ENCODE peak calls at places on chromosomes 1 and 21, in four cellular contexts. Q is K562, C is GM12878, W is HepG2. Y is an unnamed sample.

GRCh38 chr1:236147521-236148470 is 5.5 kb downstream of the GPR137B start:
- DNase-seq in Q (no peak), C (no peak), W (no peak), Y (no peak)

GRCh38 chr1:221117548-221117951 is 238.3 kb downstream of the HLX start:
- DNase-seq in Q (no peak), C (no peak), W (no peak), Y (no peak)

GRCh38 chr1:33350611-33351280 is 29.8 kb upstream of the A3GALT2 start:
- DNase-seq in Q (no peak), C (no peak), W (no peak), Y (no peak)

GRCh38 chr21:36783612-36784383 is 84.9 kb downstream of the SIM2 start:
- DNase-seq in Q (no peak), C (no peak), W (peak), Y (no peak)

GRCh38 chr1:15141933-15142647 is 11.5 kb upstream of the TMEM51 start:
- DNase-seq in Q (no peak), C (no peak), W (no peak), Y (no peak)

GRCh38 chr1:58156124-58156468 is 390.4 kb downstream of the OMA1 start:
- DNase-seq in Q (no peak), C (peak), W (no peak), Y (no peak)

GRCh38 chr21:42002421-42002958 is 7.7 kb downstream of the ZBTB21 start:
- DNase-seq in Q (no peak), C (peak), W (no peak), Y (no peak)

GRCh38 chr1:205577874-205578658 is 53.7 kb downstream of the ELK4 start:
- DNase-seq in Q (no peak), C (no peak), W (no peak), Y (no peak)

GRCh38 chr1:168148916-168149315 is 12.2 kb upstream of the GPR161 start:
- DNase-seq in Q (no peak), C (peak), W (no peak), Y (no peak)

GRCh38 chr1:47663286-47663685 is 225.4 kb downstream of the FOXD2 start:
- DNase-seq in Q (no peak), C (no peak), W (no peak), Y (no peak)

GRCh38 chr1:202107321-202107761 is 15.4 kb upstream of the GPR37L1 start:
- DNase-seq in Q (no peak), C (no peak), W (no peak), Y (no peak)

GRCh38 chr1:107593436-107594209 is 371.4 kb downstream of the VAV3 start:
- DNase-seq in Q (no peak), C (no peak), W (no peak), Y (no peak)

GRCh38 chr1:38173157-38173831 is 126.7 kb upstream of the POU3F1 start:
- DNase-seq in Q (no peak), C (peak), W (no peak), Y (no peak)

GRCh38 chr1:61931587-61932279 is 189.5 kb downstream of the PATJ start:
- DNase-seq in Q (no peak), C (no peak), W (no peak), Y (no peak)

GRCh38 chr1:22887491-22887890 is 85.2 kb downstream of the LACTBL1 start:
- DNase-seq in Q (no peak), C (no peak), W (no peak), Y (no peak)

GRCh38 chr1:223825767-223826461 is 19.8 kb downstream of the TP53BP2 start:
- DNase-seq in Q (no peak), C (no peak), W (no peak), Y (no peak)

GRCh38 chr1:184426278-184426674 is 39.4 kb downstream of the C1orf21 start:
- DNase-seq in Q (no peak), C (no peak), W (no peak), Y (no peak)

GRCh38 chr1:45348966-45349677 is 8.9 kb upstream of the MUTYH start:
- DNase-seq in Q (no peak), C (no peak), W (no peak), Y (no peak)

GRCh38 chr1:55375617-55376258 is 160.6 kb upstream of the USP24 start:
- DNase-seq in Q (peak), C (no peak), W (peak), Y (peak)
- TF ChIP-seq FOXK2 in Q (no peak), C (no peak), W (no peak), Y (no peak)

DNA sequence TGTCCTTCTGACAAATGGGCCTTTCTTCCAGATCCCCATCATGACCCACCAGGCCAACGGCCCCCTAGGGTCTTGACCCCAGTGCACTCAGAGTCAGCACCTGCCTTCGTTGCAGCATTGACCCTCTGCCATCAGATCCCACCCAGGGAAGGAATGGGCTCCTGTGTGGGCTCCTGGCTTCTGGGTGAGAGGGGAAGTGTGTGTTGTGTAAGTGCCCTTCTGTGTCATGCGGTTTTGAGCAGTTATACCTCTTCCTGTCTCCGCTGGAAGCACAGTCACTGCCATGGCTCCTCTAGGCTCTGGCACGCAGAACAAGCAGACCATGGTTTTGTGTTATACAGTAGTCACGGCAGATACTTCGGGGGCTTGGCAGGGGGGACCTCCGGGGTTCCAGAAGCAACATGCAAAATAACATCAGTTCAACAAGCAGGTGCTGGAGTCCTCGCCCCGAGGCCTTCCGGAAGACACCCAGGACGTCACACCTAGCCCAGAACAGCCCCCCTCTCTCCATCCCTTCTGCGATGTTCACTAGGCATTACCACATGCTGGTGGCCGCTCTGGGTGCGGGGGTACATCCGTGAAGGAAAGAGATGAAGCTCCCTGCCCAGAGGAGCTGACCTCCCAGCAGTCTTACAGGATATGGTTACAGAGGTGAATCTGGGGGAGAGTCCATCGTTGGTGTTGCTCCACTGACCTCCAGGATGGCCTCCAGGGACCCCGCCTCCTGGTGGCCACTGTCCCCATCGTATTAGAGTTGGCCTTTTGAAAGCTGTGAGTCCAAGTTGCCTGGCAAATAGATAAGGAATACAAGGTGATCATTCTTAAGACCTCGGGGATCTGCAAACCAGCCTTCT is 17.4 kb upstream of the KCNAB2 start:
- DNase-seq in Q (no peak), C (no peak), W (no peak), Y (no peak)
- TF ChIP-seq FOXK2 in Q (no peak), C (no peak), W (no peak), Y (no peak)

GRCh38 chr21:43645414-43645891 is 13.8 kb downstream of the HSF2BP start:
- DNase-seq in Q (peak), C (no peak), W (peak), Y (peak)
- TF ChIP-seq FOXK2 in Q (no peak), C (no peak), W (no peak), Y (no peak)

DNA sequence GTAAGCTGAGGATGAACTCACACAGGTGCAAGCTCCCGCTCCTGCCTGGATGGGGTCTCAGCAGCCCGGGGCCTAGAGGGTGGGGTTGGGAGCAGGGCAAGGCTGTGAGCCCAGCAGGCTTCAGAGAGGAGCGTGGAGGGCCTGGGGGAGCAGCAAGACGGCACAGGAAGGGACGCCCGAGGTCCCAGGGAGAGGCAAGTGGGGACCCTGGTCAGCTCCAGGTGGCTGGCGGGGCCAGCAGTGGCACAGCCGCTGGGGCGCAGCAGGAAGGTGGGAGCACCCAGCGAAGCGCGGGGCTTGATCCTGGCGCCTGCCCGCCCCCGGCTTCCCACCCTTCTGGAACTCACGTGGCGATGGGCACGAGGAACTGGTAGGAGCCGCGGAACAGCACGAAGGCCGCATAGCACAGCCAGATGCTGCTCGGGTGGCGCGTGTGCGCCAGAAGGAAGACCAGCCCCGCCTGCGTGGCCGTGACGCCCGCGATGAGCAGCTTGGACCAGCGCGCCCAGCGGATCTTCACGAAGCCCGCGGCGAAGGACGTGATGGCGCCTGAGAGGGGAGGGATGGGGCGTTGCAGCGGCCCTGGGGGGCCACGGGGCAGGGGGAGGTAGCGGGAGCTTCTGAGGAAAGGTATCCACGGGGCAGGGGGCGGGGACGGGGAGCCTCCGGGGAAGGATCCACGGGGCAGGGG is 11.7 kb downstream of the SLC19A1 start:
- DNase-seq in Q (no peak), C (no peak), W (no peak), Y (no peak)
- TF ChIP-seq FOXK2 in Q (no peak), C (no peak), W (no peak), Y (no peak)

DNA sequence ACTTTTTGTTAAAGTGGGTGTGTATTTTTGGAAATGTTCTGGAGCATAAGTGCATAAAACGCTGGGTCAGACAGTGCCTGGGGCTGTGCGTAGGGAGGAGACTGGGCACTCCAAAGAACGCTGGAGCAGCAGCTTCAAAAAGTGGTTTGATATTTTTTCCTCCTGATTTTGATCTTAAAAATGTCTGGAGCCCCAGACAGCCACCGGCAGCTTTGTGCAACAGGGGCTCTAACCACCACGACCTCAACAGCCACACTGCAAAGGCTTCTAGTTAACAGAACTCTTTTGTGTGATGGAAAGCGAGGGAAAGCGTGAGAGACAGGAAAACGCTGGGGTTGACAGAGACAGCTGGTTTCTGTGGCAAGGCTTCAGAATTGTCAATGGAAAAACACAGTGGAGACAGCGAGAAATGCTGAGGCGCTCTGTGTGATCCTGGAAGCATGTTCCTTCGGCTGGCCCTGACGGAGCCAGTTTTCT is 363.4 kb upstream of the CAMK1G start:
- DNase-seq in Q (no peak), C (no peak), W (no peak), Y (no peak)
- TF ChIP-seq FOXK2 in Q (no peak), C (no peak), W (no peak), Y (no peak)

GRCh38 chr1:3065797-3066196 is 3.2 kb upstream of the PRDM16 start:
- DNase-seq in Q (no peak), C (no peak), W (no peak), Y (no peak)

GRCh38 chr1:3067671-3068399 is 1.2 kb upstream of the PRDM16 start:
- DNase-seq in Q (no peak), C (no peak), W (no peak), Y (no peak)

GRCh38 chr1:3066250-3066711 is 2.7 kb upstream of the PRDM16 start:
- DNase-seq in Q (no peak), C (no peak), W (peak), Y (no peak)

GRCh38 chr1:3067301-3067670 is 1.7 kb upstream of the PRDM16 start:
- DNase-seq in Q (no peak), C (no peak), W (no peak), Y (no peak)

DNA sequence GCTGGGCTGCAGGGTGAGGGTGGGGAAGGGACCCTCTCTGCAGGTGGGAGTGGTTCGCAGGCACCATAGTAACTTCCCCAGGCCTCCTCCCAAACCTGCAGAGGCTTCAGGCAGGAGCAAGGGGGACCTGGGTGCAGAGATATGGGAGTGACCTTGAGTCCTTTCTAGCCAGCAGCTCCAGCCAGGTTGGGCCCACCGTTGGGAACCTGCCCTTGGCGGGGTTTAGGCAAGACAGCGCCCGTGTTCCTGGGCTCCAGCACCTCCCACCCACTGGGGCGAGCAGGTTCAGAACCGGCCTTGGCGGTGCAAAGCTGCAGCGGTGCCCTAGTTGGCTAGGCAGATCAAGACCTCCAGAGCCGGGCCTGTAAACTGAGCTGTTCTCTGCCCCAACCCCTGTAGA is 2.2 kb upstream of the PRDM16 start:
- DNase-seq in Q (no peak), C (no peak), W (no peak), Y (no peak)
- TF ChIP-seq FOXK2 in Q (no peak), C (no peak), W (no peak), Y (no peak)

Y was measured in HEK293T.